ENCODE peak calls at places on chromosomes 16 and 17, in ten cellular contexts. Q, R, O, M, I, K, Z, S, Y and X are unnamed samples.
A peak's percentile ranks its signal among the peaks of the same experiment; 100 is the strongest.

GRCh38 chr16:17017442-17017841 is 453.3 kb downstream of the XYLT1 start:
- DNase-seq in S (no peak), Y (no peak), Z (no peak), Q (no peak), M (no peak), O (no peak), K (no peak), R (no peak), I (no peak), X (no peak)

GRCh38 chr16:14003119-14003570 is 68.0 kb upstream of the MRTFB start:
- DNase-seq in Y (peak; percentile 72), K (peak; percentile 47), I (no peak), R (peak; percentile 45), Z (peak; percentile 68), S (peak; percentile 21), O (no peak), M (no peak), Q (no peak), X (no peak)

GRCh38 chr17:14116263-14117024 is 47.1 kb downstream of the COX10 start:
- DNase-seq in K (no peak), I (no peak), O (no peak), Z (no peak), S (no peak), M (no peak), R (no peak), Q (no peak), Y (no peak), X (no peak)

GRCh38 chr16:64412578-64413280 is 709.1 kb downstream of the CDH11 start:
- DNase-seq in Q (no peak), R (no peak), K (no peak), I (no peak), M (no peak), O (no peak), Y (peak; percentile 69), S (no peak), Z (no peak), X (no peak)

GRCh38 chr17:4931974-4932373 is at the start of gene GP1BA:
- DNase-seq in O (no peak), R (no peak), Z (no peak), M (no peak), I (no peak), Q (no peak), Y (no peak), S (no peak), K (no peak), X (no peak)

GRCh38 chr16:89363621-89364393 is 126.6 kb downstream of the ANKRD11 start:
- DNase-seq in R (no peak), M (no peak), Y (peak; percentile 86), I (no peak), O (peak; percentile 76), K (no peak), S (no peak), Z (no peak), Q (no peak), X (peak; percentile 52)

GRCh38 chr16:73890524-73891500 is 405.8 kb upstream of the PSMD7 start:
- DNase-seq in I (no peak), M (no peak), Y (peak; percentile 4), K (no peak), Z (no peak), O (no peak), R (no peak), Q (no peak), S (no peak), X (no peak)

GRCh38 chr17:48025904-48026502 is 11.6 kb downstream of the COPZ2 start:
- DNase-seq in Z (peak; percentile 31), O (no peak), Q (no peak), M (peak; percentile 42), I (no peak), R (peak; percentile 44), Y (no peak), S (no peak), K (peak; percentile 10), X (no peak)

DNA sequence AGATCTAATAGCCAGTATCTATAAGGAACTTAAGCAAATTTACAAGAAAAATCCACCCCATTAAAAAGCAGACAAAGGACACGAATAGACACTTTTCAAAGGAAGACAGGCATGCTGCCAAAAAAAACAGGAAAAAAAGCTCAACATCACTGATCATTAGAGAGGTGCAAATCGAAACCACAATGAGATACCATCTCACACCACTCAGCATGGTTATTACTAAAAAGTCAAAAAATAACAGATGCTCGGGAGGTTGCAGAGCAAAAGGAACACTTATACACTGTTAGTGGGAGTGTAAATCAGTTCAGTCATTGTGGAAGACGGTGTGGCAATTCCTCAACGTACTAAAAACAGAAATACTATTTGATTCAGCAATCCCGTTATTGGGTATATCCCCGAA is 9.6 kb downstream of the STX8 start:
- DNase-seq in Q (no peak), O (no peak), R (no peak), K (no peak), Z (no peak), I (no peak), M (no peak), Y (no peak), S (no peak), X (no peak)
- H3K4me3 ChIP-seq in Q (no peak overlapping the region), O (no peak overlapping the region), R (no peak overlapping the region), K (no peak overlapping the region), Z (no peak overlapping the region), I (no peak overlapping the region), M (no peak overlapping the region), Y (no peak overlapping the region), S (no peak overlapping the region), X (no peak overlapping the region)

GRCh38 chr17:44969144-44969780 is 1.2 kb upstream of the C1QL1 start:
- DNase-seq in K (no peak), Q (no peak), I (no peak), O (no peak), Z (no peak), M (no peak), S (no peak), Y (no peak), R (no peak), X (no peak)
- H3K27me3 ChIP-seq in K (peaks cover 9% of the 10 kb centered on the region), Q (peaks cover 21% of the 10 kb centered on the region), I (no peaks in the 10 kb centered on the region), O (no peaks in the 10 kb centered on the region), Z (peaks cover 23% of the 10 kb centered on the region), M (peaks cover 49% of the 10 kb centered on the region), S (peaks cover 4% of the 10 kb centered on the region), Y (peaks cover 43% of the 10 kb centered on the region), R (peaks cover 9% of the 10 kb centered on the region), X (peaks cover 48% of the 10 kb centered on the region)

DNA sequence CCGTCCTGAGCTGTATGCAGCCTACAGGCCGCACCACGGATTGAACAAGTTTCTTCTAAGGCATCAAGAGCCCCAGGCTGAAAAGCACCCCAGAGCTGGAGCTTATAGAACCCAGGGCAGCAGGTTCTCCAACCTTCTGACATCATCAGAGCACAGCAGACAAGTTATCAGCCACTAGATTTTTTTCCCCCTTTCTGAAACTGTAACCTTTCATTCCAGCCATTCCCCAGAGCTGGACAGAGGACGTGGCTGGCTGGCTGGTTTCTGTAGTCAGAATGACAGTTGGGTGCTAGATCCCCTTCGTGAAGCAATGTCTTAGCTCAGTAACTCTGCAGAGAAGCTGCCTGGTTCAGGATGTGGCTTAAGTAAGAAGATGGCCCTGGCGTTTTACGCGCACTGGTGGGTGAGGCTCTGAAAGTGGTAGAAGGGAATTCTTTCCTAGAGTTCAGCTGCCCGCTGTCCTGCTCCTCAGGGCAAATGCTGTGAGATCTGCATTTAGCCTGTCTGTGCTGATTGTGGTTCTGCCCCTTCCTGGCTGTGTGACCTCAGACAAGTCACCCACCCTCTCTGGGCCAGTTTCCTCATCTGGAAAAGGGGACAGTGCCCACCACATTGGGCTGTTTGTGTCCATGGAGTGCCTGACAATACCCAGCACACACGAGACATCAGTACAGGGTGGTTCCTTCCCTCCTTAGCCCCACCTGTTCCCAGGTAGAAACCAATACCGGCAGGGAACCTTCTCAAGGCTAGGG is 9.1 kb downstream of the DEXI start:
- DNase-seq in Y (no peak), Q (no peak), Z (no peak), O (no peak), S (no peak), K (no peak), I (no peak), M (no peak), R (no peak), X (no peak)
- TF ChIP-seq POLR2A in Y (no peak), Q (no peak), Z (no peak), O (no peak), S (no peak), K (no peak), I (no peak), M (no peak), R (no peak), X (no peak)

GRCh38 chr17:74752822-74753401 is 4.5 kb downstream of the NHERF1 start:
- DNase-seq in M (no peak), R (no peak), I (no peak), Q (no peak), O (no peak), Y (no peak), Z (no peak), S (no peak), K (no peak), X (no peak)
- H3K4me3 ChIP-seq in M (no peak overlapping the region), R (no peak overlapping the region), I (peak overlapping the region; percentile 27), Q (peak overlapping the region; percentile 8), O (no peak overlapping the region), Y (no peak overlapping the region), Z (no peak overlapping the region), S (no peak overlapping the region), K (no peak overlapping the region), X (no peak overlapping the region)

DNA sequence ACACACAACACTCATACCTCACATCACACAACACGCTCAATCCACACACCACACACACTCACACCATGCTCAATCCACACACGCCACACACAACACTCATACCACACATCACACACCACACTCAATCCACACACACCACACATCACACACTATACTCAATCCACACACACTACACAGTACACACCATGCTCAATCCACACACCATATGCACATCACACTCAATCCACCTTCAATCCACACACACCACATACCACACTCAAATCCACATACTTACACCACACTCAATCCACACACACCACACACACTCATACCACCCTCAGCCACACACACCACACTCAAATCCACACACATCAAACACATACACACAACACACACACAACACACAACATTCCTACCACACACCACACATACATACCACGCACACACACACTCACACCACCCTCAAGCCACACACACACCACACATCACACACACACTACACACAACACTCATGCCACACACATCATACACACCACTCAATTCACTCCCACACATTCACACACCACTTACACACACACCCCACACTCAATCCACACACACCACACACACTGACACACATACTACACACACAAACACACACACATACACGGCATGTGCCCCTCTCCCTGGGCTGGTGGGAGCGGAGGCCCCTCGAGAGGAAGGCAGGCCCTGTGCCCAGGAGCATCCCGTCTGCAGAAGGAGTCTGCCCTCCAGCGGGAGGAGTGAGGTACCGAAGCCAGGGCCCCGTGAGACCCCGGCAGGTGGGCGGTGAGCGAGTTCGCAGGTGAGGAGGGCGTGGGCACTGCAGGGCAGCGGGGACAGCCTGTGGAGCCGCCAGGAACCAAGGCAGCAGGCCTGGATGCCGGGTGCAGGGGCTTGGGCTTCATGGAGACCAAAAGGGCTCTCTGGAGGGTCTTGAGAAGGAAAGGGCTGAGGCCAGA is 33.1 kb upstream of the RPTOR start:
- DNase-seq in O (no peak), Z (no peak), K (no peak), Y (no peak), R (no peak), S (no peak), Q (no peak), M (no peak), I (no peak), X (no peak)
- H3K27me3 ChIP-seq in O (peaks cover 22% of the 10 kb centered on the region), Z (no peaks in the 10 kb centered on the region), K (no peaks in the 10 kb centered on the region), Y (peaks cover 1% of the 10 kb centered on the region), R (no peaks in the 10 kb centered on the region), S (no peaks in the 10 kb centered on the region), Q (no peaks in the 10 kb centered on the region), M (peaks cover 6% of the 10 kb centered on the region), I (no peaks in the 10 kb centered on the region), X (peaks cover 13% of the 10 kb centered on the region)